ENCODE peak calls at places on chromosomes 6 and 20, in four cellular contexts. One of them, this sample, is unnamed.

GRCh38 chr6:96086745-96087144 is 71.0 kb downstream of the FUT9 start:
- DNase-seq in pancreas: no peak
- DNase-seq in esophagus squamous epithelium: no peak
- DNase-seq in right lobe of liver: no peak
- DNase-seq in this sample: no peak

GRCh38 chr20:11891827-11892521 is 25.7 kb upstream of the BTBD3 start:
- DNase-seq in esophagus squamous epithelium: no peak
- DNase-seq in pancreas: no peak
- DNase-seq in right lobe of liver: peak; percentile 49
- DNase-seq in this sample: no peak

GRCh38 chr6:52697903-52698302 is 27.0 kb downstream of the TMEM14A start:
- DNase-seq in pancreas: no peak
- DNase-seq in right lobe of liver: no peak
- DNase-seq in esophagus squamous epithelium: no peak
- DNase-seq in this sample: no peak

GRCh38 chr20:25000268-25000801 is 7.8 kb upstream of the APMAP start:
- DNase-seq in pancreas: peak; percentile 88
- DNase-seq in right lobe of liver: no peak
- DNase-seq in esophagus squamous epithelium: no peak
- DNase-seq in this sample: no peak

GRCh38 chr6:3616565-3617176 is 134.8 kb downstream of the PXDC1 start:
- DNase-seq in esophagus squamous epithelium: no peak
- DNase-seq in right lobe of liver: no peak
- DNase-seq in pancreas: no peak
- DNase-seq in this sample: no peak

GRCh38 chr6:44697333-44697732 is 309.8 kb downstream of the CDC5L start:
- DNase-seq in right lobe of liver: no peak
- DNase-seq in pancreas: no peak
- DNase-seq in esophagus squamous epithelium: no peak
- DNase-seq in this sample: no peak

GRCh38 chr6:169556758-169557505 is 144.9 kb downstream of the WDR27 start:
- DNase-seq in right lobe of liver: no peak
- DNase-seq in pancreas: no peak
- DNase-seq in esophagus squamous epithelium: no peak
- DNase-seq in this sample: no peak

GRCh38 chr20:35318502-35319157 is 26.4 kb upstream of the FAM83C start:
- DNase-seq in right lobe of liver: peak; percentile 58
- DNase-seq in esophagus squamous epithelium: no peak
- DNase-seq in pancreas: no peak
- DNase-seq in this sample: no peak

GRCh38 chr6:137749595-137750215 is 117.4 kb upstream of the TNFAIP3 start:
- DNase-seq in pancreas: no peak
- DNase-seq in right lobe of liver: no peak
- DNase-seq in esophagus squamous epithelium: no peak
- DNase-seq in this sample: no peak
- H3K4me3 ChIP-seq in pancreas: no peak overlapping the region
- H3K4me3 ChIP-seq in right lobe of liver: no peak overlapping the region
- H3K4me3 ChIP-seq in esophagus squamous epithelium: no peak overlapping the region
- H3K4me3 ChIP-seq in this sample: no peak overlapping the region

GRCh38 chr6:15267221-15267620 is 21.4 kb downstream of the JARID2 start:
- DNase-seq in right lobe of liver: no peak
- DNase-seq in pancreas: no peak
- DNase-seq in esophagus squamous epithelium: no peak
- DNase-seq in this sample: no peak
- H3K27ac ChIP-seq in right lobe of liver: no peak overlapping the region
- H3K27ac ChIP-seq in pancreas: no peak overlapping the region
- H3K27ac ChIP-seq in esophagus squamous epithelium: no peak overlapping the region
- H3K27ac ChIP-seq in this sample: peak overlapping the region; percentile 81

GRCh38 chr20:57082546-57082945 is 183.9 kb downstream of the BMP7 start:
- DNase-seq in right lobe of liver: no peak
- DNase-seq in esophagus squamous epithelium: no peak
- DNase-seq in pancreas: peak; percentile 46
- DNase-seq in this sample: no peak

GRCh38 chr20:57078101-57078500 is 188.3 kb downstream of the BMP7 start:
- DNase-seq in pancreas: no peak
- DNase-seq in esophagus squamous epithelium: no peak
- DNase-seq in right lobe of liver: no peak
- DNase-seq in this sample: no peak

GRCh38 chr20:57079016-57080005 is 187.1 kb downstream of the BMP7 start:
- DNase-seq in right lobe of liver: no peak
- DNase-seq in pancreas: no peak
- DNase-seq in esophagus squamous epithelium: no peak
- DNase-seq in this sample: no peak

GRCh38 chr20:57083072-57083471 is 183.4 kb downstream of the BMP7 start:
- DNase-seq in esophagus squamous epithelium: no peak
- DNase-seq in pancreas: peak; percentile 2
- DNase-seq in right lobe of liver: no peak
- DNase-seq in this sample: no peak

GRCh38 chr20:57080796-57081195 is 185.6 kb downstream of the BMP7 start:
- DNase-seq in right lobe of liver: no peak
- DNase-seq in esophagus squamous epithelium: no peak
- DNase-seq in pancreas: peak; percentile 8
- DNase-seq in this sample: no peak
- TF ChIP-seq CTCF in right lobe of liver: no peak
- TF ChIP-seq CTCF in esophagus squamous epithelium: no peak
- TF ChIP-seq CTCF in pancreas: no peak
- TF ChIP-seq CTCF in this sample: peak; percentile 38

DNA sequence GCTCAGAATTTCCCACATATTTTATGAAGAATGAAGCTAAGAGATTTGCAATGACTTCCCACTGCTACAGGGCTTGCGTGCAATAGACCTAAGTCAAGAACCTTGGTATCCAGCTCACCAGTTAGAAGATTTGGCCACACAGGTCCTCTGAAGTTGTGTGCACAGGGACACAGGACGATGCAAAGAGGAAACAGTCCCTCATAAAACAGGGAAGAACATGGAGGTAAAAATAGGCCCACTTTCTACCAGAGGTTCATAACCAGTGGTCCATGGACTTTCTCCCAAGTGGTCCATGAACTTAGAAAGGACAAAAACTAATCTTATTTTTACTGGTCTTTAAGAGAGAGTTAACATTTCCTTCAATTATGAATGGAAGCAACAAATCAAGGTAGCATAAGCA is 1.3 kb downstream of the ZKSCAN4 start:
- DNase-seq in pancreas: no peak
- DNase-seq in right lobe of liver: no peak
- DNase-seq in esophagus squamous epithelium: no peak
- DNase-seq in this sample: no peak
- H3K4me3 ChIP-seq in pancreas: peak overlapping the region; percentile 94
- H3K4me3 ChIP-seq in right lobe of liver: no peak overlapping the region
- H3K4me3 ChIP-seq in esophagus squamous epithelium: peak overlapping the region; percentile 79
- H3K4me3 ChIP-seq in this sample: peak overlapping the region; percentile 88

GRCh38 chr6:79712144-79712543 is 81.0 kb downstream of the SH3BGRL2 start:
- DNase-seq in esophagus squamous epithelium: no peak
- DNase-seq in right lobe of liver: no peak
- DNase-seq in pancreas: no peak
- DNase-seq in this sample: no peak

GRCh38 chr6:79712616-79713015 is 81.5 kb downstream of the SH3BGRL2 start:
- DNase-seq in esophagus squamous epithelium: no peak
- DNase-seq in pancreas: no peak
- DNase-seq in right lobe of liver: no peak
- DNase-seq in this sample: no peak

GRCh38 chr6:79711167-79711566 is 80.0 kb downstream of the SH3BGRL2 start:
- DNase-seq in right lobe of liver: no peak
- DNase-seq in pancreas: no peak
- DNase-seq in esophagus squamous epithelium: no peak
- DNase-seq in this sample: no peak

GRCh38 chr6:79710127-79710526 is 79.0 kb downstream of the SH3BGRL2 start:
- DNase-seq in esophagus squamous epithelium: no peak
- DNase-seq in pancreas: no peak
- DNase-seq in right lobe of liver: no peak
- DNase-seq in this sample: no peak

DNA sequence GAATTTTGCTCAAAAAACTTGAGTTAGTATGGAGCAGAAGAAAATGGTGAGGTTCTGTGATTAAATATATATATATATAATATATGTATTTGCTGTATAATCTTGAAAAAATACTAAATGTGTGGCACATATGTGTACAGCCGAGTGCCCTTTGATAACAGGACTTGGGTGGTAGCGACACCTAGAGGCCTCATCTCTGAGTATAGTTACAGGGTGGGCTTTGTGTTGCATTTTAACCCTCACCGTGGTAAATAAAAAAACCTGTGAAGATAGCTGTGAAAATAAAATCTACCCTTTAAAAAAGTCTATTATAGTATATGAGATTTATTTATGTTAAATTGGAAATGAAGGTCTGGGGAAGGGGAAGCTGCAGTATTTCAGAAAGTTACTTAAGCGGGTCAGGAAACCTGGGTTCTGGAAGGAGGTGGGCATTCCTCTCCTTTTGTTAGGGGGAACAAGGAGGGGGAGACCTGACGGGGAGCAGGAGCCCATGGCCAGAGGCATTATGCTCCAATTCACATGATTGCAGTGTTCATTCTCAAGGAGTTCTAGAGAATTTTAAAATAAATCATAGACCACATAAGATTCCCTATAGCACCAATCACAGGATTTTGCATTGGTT is 82.7 kb downstream of the SH3BGRL2 start:
- DNase-seq in esophagus squamous epithelium: no peak
- DNase-seq in right lobe of liver: peak; percentile 32
- DNase-seq in pancreas: no peak
- DNase-seq in this sample: no peak
- H3K27ac ChIP-seq in esophagus squamous epithelium: no peak overlapping the region
- H3K27ac ChIP-seq in right lobe of liver: no peak overlapping the region
- H3K27ac ChIP-seq in pancreas: no peak overlapping the region
- H3K27ac ChIP-seq in this sample: no peak overlapping the region

GRCh38 chr6:167045828-167046580 is 46.8 kb downstream of the CEP43 start:
- DNase-seq in pancreas: no peak
- DNase-seq in right lobe of liver: no peak
- DNase-seq in esophagus squamous epithelium: no peak
- DNase-seq in this sample: no peak
- TF ChIP-seq CTCF in pancreas: no peak
- TF ChIP-seq CTCF in right lobe of liver: no peak
- TF ChIP-seq CTCF in esophagus squamous epithelium: no peak
- TF ChIP-seq CTCF in this sample: no peak

DNA sequence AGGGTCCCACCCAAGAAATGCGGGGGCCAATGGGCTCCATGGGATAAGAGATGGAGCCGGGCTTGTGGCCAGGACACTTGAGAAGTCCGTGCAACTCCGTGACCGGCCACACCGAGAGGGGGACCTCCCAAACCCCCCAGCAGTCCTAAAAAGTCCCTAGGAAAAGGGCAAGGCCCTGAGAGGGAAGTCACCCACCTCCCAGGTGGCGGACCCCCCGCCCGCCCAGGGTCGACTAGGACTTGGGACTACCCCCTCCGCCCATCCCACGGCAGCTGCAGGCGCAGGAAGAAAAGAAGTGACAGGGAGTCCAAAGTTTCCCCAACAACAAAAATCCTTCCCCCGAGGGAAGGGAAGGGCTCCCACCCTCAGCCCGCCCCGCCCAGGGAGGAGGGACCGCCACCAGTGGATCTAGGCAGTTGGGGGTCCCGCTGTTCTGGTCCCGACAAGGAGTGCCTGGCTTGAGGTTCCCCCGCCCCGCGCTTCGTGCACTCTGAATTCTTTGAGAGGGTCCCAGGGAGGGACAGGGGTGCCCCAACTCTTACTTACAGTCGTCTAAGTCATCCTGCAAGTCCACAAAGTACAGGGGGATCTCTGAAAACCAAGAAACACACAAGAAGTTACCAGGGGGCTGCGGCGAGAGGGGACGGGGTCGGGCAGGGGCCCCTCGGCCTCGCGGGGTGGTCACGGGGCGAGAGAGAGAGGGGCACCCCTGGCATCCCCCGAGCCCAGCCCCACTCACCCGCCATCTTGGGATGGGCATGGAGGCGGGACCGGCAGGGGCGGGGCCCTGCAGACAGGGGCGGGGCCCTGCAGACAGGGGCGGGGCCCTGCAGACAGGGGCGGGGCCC is 611 bp upstream of the RAB22A start:
- DNase-seq in right lobe of liver: peak; percentile 81
- DNase-seq in pancreas: peak; percentile 68
- DNase-seq in esophagus squamous epithelium: no peak
- DNase-seq in this sample: peak; percentile 60
- H3K4me3 ChIP-seq in right lobe of liver: peak overlapping the region; percentile 40
- H3K4me3 ChIP-seq in pancreas: peak overlapping the region; percentile 99
- H3K4me3 ChIP-seq in esophagus squamous epithelium: peak overlapping the region; percentile 90
- H3K4me3 ChIP-seq in this sample: peak overlapping the region; percentile 95

DNA sequence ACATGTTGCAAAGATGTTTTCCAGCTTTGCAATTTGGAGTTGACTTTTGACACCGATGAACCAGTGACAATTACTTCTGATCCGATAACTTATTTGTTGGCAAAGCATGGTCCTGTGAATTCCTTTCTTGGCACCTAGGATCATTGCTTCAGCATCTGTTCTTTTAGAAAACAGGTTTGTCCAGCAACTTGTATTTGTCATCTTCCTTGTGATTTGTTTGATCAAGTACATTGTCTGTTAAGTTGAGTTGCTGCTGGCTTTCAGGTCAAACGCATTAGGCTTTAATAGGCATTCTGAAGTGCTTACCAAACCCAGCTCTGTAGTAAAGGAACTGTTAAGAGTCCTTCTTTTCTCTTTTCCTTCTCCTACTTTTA is 192.4 kb upstream of the ZNF217 start:
- DNase-seq in esophagus squamous epithelium: no peak
- DNase-seq in right lobe of liver: no peak
- DNase-seq in pancreas: no peak
- DNase-seq in this sample: no peak
- H3K27ac ChIP-seq in esophagus squamous epithelium: peak overlapping the region; percentile 83
- H3K27ac ChIP-seq in right lobe of liver: peak overlapping the region; percentile 83
- H3K27ac ChIP-seq in pancreas: peak overlapping the region; percentile 72
- H3K27ac ChIP-seq in this sample: no peak overlapping the region

GRCh38 chr6:12637960-12638641 is 78.5 kb upstream of the PHACTR1 start:
- DNase-seq in esophagus squamous epithelium: no peak
- DNase-seq in right lobe of liver: peak; percentile 45
- DNase-seq in pancreas: peak; percentile 77
- DNase-seq in this sample: no peak
- TF ChIP-seq CTCF in esophagus squamous epithelium: peak; percentile 44
- TF ChIP-seq CTCF in right lobe of liver: peak; percentile 65
- TF ChIP-seq CTCF in pancreas: peak; percentile 49
- TF ChIP-seq CTCF in this sample: peak; percentile 72

GRCh38 chr20:38221041-38221589 is 39.4 kb downstream of the KIAA1755 start:
- DNase-seq in esophagus squamous epithelium: no peak
- DNase-seq in right lobe of liver: peak; percentile 68
- DNase-seq in pancreas: peak; percentile 89
- DNase-seq in this sample: peak; percentile 66

GRCh38 chr20:38220587-38220986 is 39.9 kb downstream of the KIAA1755 start:
- DNase-seq in pancreas: no peak
- DNase-seq in right lobe of liver: no peak
- DNase-seq in esophagus squamous epithelium: no peak
- DNase-seq in this sample: no peak

GRCh38 chr20:38218566-38218885 is 42.0 kb downstream of the KIAA1755 start:
- DNase-seq in pancreas: no peak
- DNase-seq in right lobe of liver: no peak
- DNase-seq in esophagus squamous epithelium: no peak
- DNase-seq in this sample: no peak

GRCh38 chr20:38217791-38218565 is 42.6 kb downstream of the KIAA1755 start:
- DNase-seq in esophagus squamous epithelium: no peak
- DNase-seq in pancreas: peak; percentile 44
- DNase-seq in right lobe of liver: no peak
- DNase-seq in this sample: no peak

GRCh38 chr20:38219006-38219950 is 41.3 kb downstream of the KIAA1755 start:
- DNase-seq in right lobe of liver: no peak
- DNase-seq in pancreas: peak; percentile 46
- DNase-seq in esophagus squamous epithelium: no peak
- DNase-seq in this sample: no peak
- H3K4me3 ChIP-seq in right lobe of liver: no peak overlapping the region
- H3K4me3 ChIP-seq in pancreas: no peak overlapping the region
- H3K4me3 ChIP-seq in esophagus squamous epithelium: no peak overlapping the region
- H3K4me3 ChIP-seq in this sample: no peak overlapping the region

This sample was measured in dorsolateral prefrontal cortex.